ENCODE peak calls at places on chromosome 13, in five cellular contexts. R, H, W, D and O are unnamed samples. For H3K36me3, the result is how much of the 10 kb centered on the place peaks cover.

GRCh38 chr13:39415003-39415402 is 188.0 kb downstream of the LHFPL6 start:
- DNase-seq in R (no peak), H (no peak), W (no peak), D (no peak), O (no peak)

GRCh38 chr13:37546087-37546486 is 52.5 kb downstream of the POSTN start:
- DNase-seq in R (no peak), H (no peak), W (no peak), D (no peak), O (no peak)

GRCh38 chr13:31067416-31068118 is 94.1 kb downstream of the HSPH1 start:
- DNase-seq in R (no peak), H (no peak), W (no peak), D (no peak), O (no peak)

GRCh38 chr13:20190481-20191310 is 2.0 kb downstream of the GJB2 start:
- DNase-seq in R (no peak), H (no peak), W (no peak), D (no peak), O (no peak)

GRCh38 chr13:26839682-26840081 is 79.1 kb upstream of the GPR12 start:
- DNase-seq in R (no peak), H (no peak), W (no peak), D (no peak), O (no peak)

GRCh38 chr13:105116966-105117365 is 1418.5 kb downstream of the EFNB2 start:
- DNase-seq in R (no peak), H (no peak), W (no peak), D (no peak), O (no peak)

GRCh38 chr13:107585466-107585865 is 629.9 kb downstream of the LIG4 start:
- DNase-seq in R (no peak), H (no peak), W (no peak), D (no peak), O (no peak)

GRCh38 chr13:52847322-52847681 is 1.1 kb downstream of the PCDH8 start:
- DNase-seq in R (no peak), H (no peak), W (no peak), D (no peak), O (no peak)

GRCh38 chr13:27968316-27969072 is 621 bp downstream of the CDX2 start:
- DNase-seq in R (no peak), H (peak), W (no peak), D (no peak), O (no peak)

GRCh38 chr13:99404005-99404755 is 97.0 kb upstream of the GPR183 start:
- DNase-seq in R (no peak), H (no peak), W (no peak), D (no peak), O (no peak)

GRCh38 chr13:111270126-111270525 is 50.3 kb upstream of the TEX29 start:
- DNase-seq in R (no peak), H (no peak), W (no peak), D (no peak), O (no peak)
- H3K36me3 ChIP-seq in R (under half), H (half or more), W (half or more), D (under half), O (under half)

GRCh38 chr13:84080748-84081530 is 198.7 kb upstream of the SLITRK1 start:
- DNase-seq in R (no peak), H (no peak), W (no peak), D (no peak), O (no peak)

GRCh38 chr13:84088996-84089395 is 206.7 kb upstream of the SLITRK1 start:
- DNase-seq in R (no peak), H (no peak), W (no peak), D (no peak), O (no peak)

GRCh38 chr13:84086847-84087162 is 204.5 kb upstream of the SLITRK1 start:
- DNase-seq in R (no peak), H (no peak), W (no peak), D (no peak), O (no peak)
- H3K27ac ChIP-seq in R (no peak), H (no peak), W (no peak), D (no peak), O (no peak)

GRCh38 chr13:112911883-112912282 is 57.1 kb upstream of the MCF2L start:
- DNase-seq in R (no peak), H (no peak), W (no peak), D (no peak), O (no peak)

GRCh38 chr13:112910616-112911280 is 58.3 kb upstream of the MCF2L start:
- DNase-seq in R (no peak), H (no peak), W (no peak), D (no peak), O (no peak)

GRCh38 chr13:112912726-112913440 is 56.1 kb upstream of the MCF2L start:
- DNase-seq in R (no peak), H (no peak), W (no peak), D (no peak), O (no peak)

GRCh38 chr13:112910016-112910415 is 59.0 kb upstream of the MCF2L start:
- DNase-seq in R (no peak), H (no peak), W (no peak), D (no peak), O (no peak)

GRCh38 chr13:112911285-112911701 is 57.7 kb upstream of the MCF2L start:
- DNase-seq in R (no peak), H (no peak), W (no peak), D (no peak), O (no peak)
- H3K36me3 ChIP-seq in R (under half), H (under half), W (under half), D (under half), O (under half)

DNA sequence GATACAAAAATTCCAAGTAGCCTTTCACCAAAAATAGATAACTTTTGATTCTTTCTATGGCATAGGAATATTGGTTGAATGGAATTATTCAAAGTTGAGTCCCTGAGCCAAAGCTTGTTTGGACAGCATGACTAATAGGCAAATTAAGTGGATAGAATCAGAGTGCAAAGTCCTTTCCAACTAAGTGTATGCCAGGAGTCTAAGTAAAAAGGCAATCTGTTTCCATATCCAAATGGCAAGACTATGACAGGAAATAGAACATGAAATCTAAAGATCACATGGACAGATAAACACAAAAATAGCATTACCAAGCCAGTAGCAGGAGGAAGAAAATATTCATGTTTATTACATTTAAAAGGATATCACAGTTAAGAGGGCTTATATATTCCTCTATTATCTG is 804.6 kb downstream of the SLITRK6 start:
- DNase-seq in R (no peak), H (no peak), W (no peak), D (no peak), O (no peak)
- H3K27ac ChIP-seq in R (no peak), H (no peak), W (no peak), D (no peak), O (no peak)

DNA sequence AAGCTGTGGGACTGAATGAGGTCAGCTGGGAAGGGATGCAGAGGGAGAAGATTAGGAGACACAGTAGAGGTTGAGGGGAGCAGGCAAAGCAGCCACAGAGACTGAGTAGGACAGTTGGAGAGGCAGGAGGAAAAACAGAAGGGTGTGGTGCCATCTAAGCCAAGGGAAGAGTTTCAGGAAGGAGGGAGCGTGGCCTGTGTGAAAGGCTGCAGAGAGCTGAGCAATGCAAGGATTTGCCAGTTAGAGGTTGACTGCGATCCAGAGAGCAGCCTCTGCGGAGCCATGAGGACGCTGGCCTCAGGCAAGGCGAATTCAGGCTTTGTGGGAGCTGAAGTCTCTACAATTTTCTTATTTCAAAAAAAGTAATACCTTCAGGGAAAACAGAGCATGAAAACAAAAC is 28.9 kb downstream of the SOX21 start:
- DNase-seq in R (no peak), H (no peak), W (no peak), D (no peak), O (no peak)
- H3K36me3 ChIP-seq in R (under half), H (under half), W (under half), D (under half), O (under half)

GRCh38 chr13:41463823-41464602 is 6.7 kb downstream of the RGCC start:
- DNase-seq in R (peak), H (no peak), W (no peak), D (no peak), O (peak)

GRCh38 chr13:41465965-41466364 is 8.6 kb downstream of the RGCC start:
- DNase-seq in R (peak), H (no peak), W (no peak), D (no peak), O (peak)

GRCh38 chr13:41467546-41467945 is 10.2 kb downstream of the RGCC start:
- DNase-seq in R (no peak), H (no peak), W (no peak), D (no peak), O (no peak)

GRCh38 chr13:41462427-41462826 is 5.1 kb downstream of the RGCC start:
- DNase-seq in R (no peak), H (no peak), W (no peak), D (no peak), O (no peak)

GRCh38 chr13:41465215-41465907 is 8.0 kb downstream of the RGCC start:
- DNase-seq in R (peak), H (peak), W (peak), D (no peak), O (peak)
- H3K27ac ChIP-seq in R (peak), H (peak), W (peak), D (peak), O (peak)

GRCh38 chr13:79341202-79341601 is 64.9 kb downstream of the RBM26 start:
- DNase-seq in R (no peak), H (no peak), W (no peak), D (no peak), O (no peak)
- H3K36me3 ChIP-seq in R (under half), H (half or more), W (half or more), D (under half), O (under half)

DNA sequence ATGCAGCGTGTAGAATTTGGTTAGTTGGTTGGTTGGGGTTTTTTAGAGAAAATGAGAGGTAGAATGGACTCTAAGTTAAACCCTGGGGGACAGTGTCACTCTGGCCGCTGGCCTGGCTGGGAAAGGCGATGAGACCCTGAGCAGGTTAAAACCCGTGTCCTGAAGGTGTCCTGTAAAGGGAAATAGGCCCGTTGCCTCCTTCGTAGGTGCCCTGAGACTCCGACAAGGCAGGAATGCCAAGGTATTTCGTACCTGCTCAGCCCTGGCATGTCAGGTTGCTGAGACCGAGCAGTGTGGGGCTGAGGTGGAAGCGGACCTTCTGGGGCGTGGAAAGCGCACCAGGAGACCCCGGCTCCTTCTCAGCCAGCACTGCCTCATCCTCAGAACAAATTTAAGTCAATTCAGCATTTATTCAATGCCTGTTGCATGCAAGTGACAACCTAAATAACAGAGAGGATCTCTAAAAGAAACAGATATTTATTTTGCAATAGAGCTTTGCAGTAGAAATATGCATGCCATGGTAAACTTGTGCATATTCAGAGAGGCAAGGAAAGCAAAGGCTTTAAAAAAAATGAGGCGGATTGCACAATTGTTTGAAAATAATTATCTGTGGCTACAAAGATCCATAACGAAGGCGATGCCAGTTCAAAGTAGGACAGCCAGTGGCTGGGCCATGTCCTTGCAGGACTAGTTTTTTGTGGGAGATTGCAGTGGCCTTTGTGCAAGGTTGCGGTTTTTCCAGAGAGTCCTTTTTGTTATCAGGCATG is 1.4 kb upstream of the RAB20 start:
- DNase-seq in R (no peak), H (no peak), W (no peak), D (no peak), O (no peak)
- H3K27ac ChIP-seq in R (peak), H (peak), W (no peak), D (peak), O (no peak)

GRCh38 chr13:110210604-110210985 is 96.4 kb downstream of the COL4A1 start:
- DNase-seq in R (no peak), H (no peak), W (no peak), D (no peak), O (no peak)

GRCh38 chr13:110211735-110212134 is 95.2 kb downstream of the COL4A1 start:
- DNase-seq in R (no peak), H (no peak), W (no peak), D (no peak), O (no peak)

GRCh38 chr13:110209950-110210603 is 96.9 kb downstream of the COL4A1 start:
- DNase-seq in R (no peak), H (no peak), W (no peak), D (no peak), O (no peak)

GRCh38 chr13:110212529-110212928 is 94.4 kb downstream of the COL4A1 start:
- DNase-seq in R (no peak), H (no peak), W (no peak), D (no peak), O (no peak)

DNA sequence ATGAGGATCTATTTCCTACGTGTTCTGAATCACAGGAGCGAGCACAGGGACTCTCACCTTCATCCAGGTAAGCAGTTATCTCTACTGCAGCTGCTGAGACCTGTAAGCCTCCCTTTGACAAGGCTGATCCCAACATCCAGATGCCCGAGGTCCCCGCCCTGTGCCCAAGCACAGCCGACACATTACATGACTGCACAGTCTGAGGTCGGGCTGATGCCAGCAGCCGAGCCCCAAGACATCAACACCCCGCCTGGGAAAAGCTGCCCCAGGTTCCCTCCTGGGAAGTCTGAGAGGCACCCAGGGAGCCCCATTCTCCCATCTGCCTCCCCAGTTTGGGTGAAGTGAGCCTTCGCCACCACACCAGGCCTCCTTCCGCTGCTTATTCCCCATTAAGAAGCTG is 95.9 kb downstream of the COL4A1 start:
- DNase-seq in R (no peak), H (no peak), W (no peak), D (no peak), O (no peak)
- H3K36me3 ChIP-seq in R (under half), H (half or more), W (under half), D (half or more), O (under half)